ENCODE peak calls at places on chromosomes 4 and X, in nine cellular contexts. J, C, X, B, S, G, V, H and P are unnamed samples.

GRCh38 chr4:56356650-56357049 is 30.6 kb downstream of the AASDH start:
- DNase-seq in J (no peak), C (no peak), X (no peak), B (no peak), S (no peak), G (no peak), V (no peak), H (no peak), P (no peak)

GRCh38 chrX:123846598-123847038 is 13.2 kb upstream of the XIAP start:
- DNase-seq in J (no peak), C (no peak), X (peak; percentile 54), B (no peak), S (peak; percentile 84), G (no peak), V (no peak), H (no peak), P (no peak)

GRCh38 chr4:182584016-182584415 is 333.2 kb downstream of the DCTD start:
- DNase-seq in J (no peak), C (no peak), X (no peak), B (no peak), S (no peak), G (no peak), V (no peak), H (no peak), P (no peak)

GRCh38 chr4:105594094-105595010 is 41.9 kb downstream of the ARHGEF38 start:
- DNase-seq in J (no peak), C (no peak), X (no peak), B (no peak), S (no peak), G (no peak), V (no peak), H (no peak), P (no peak)

GRCh38 chrX:129908636-129909035 is 2.7 kb downstream of the UTP14A start:
- DNase-seq in J (no peak), C (no peak), X (no peak), B (no peak), S (no peak), G (no peak), V (no peak), H (no peak), P (no peak)

GRCh38 chr4:141458501-141458900 is 177.9 kb upstream of the IL15 start:
- DNase-seq in J (no peak), C (no peak), X (no peak), B (no peak), S (peak; percentile 30), G (no peak), V (no peak), H (no peak), P (no peak)

GRCh38 chr4:26493461-26493860 is 3.2 kb upstream of the CCKAR start:
- DNase-seq in J (no peak), C (no peak), X (no peak), B (no peak), S (no peak), G (no peak), V (no peak), H (no peak), P (no peak)

GRCh38 chr4:187065396-187065795 is 341.7 kb upstream of the FAT1 start:
- DNase-seq in J (no peak), C (no peak), X (no peak), B (no peak), S (no peak), G (no peak), V (no peak), H (no peak), P (no peak)

GRCh38 chr4:145297556-145297955 is 117.2 kb upstream of the OTUD4 start:
- DNase-seq in J (no peak), C (no peak), X (no peak), B (no peak), S (no peak), G (no peak), V (no peak), H (no peak), P (no peak)

GRCh38 chr4:90245837-90246236 is 118.6 kb downstream of the CCSER1 start:
- DNase-seq in J (no peak), C (no peak), X (peak; percentile 30), B (no peak), S (no peak), G (no peak), V (no peak), H (no peak), P (no peak)

GRCh38 chrX:133916984-133917722 is 68.2 kb downstream of the GPC3 start:
- DNase-seq in J (no peak), C (no peak), X (no peak), B (no peak), S (no peak), G (no peak), V (no peak), H (no peak), P (no peak)

GRCh38 chr4:155353923-155354540 is 22.7 kb downstream of the MAP9 start:
- DNase-seq in J (no peak), C (no peak), X (peak; percentile 65), B (no peak), S (peak; percentile 25), G (peak; percentile 8), V (peak; percentile 10), H (no peak), P (peak; percentile 25)

GRCh38 chr4:105182211-105182610 is 35.5 kb downstream of the TET2 start:
- DNase-seq in J (no peak), C (no peak), X (no peak), B (no peak), S (no peak), G (no peak), V (no peak), H (no peak), P (no peak)

GRCh38 chr4:114281561-114281960 is 302.1 kb upstream of the ARSJ start:
- DNase-seq in J (no peak), C (peak; percentile 10), X (no peak), B (no peak), S (peak; percentile 83), G (no peak), V (no peak), H (no peak), P (no peak)

GRCh38 chr4:46955601-46956000 is 37.8 kb downstream of the GABRA4 start:
- DNase-seq in J (no peak), C (no peak), X (no peak), B (no peak), S (no peak), G (no peak), V (no peak), H (no peak), P (no peak)

GRCh38 chr4:1012031-1012739 is 759 bp downstream of the FGFRL1 start:
- DNase-seq in J (no peak), C (no peak), X (no peak), B (peak; percentile 26), S (peak; percentile 39), G (no peak), V (no peak), H (no peak), P (no peak)

GRCh38 chrX:9942086-9942485 is 25.1 kb upstream of the CLDN34 start:
- DNase-seq in J (no peak), C (no peak), X (no peak), B (peak; percentile 7), S (no peak), G (no peak), V (peak; percentile 25), H (peak; percentile 79), P (no peak)

GRCh38 chr4:101114936-101115372 is 232.4 kb downstream of the PPP3CA start:
- DNase-seq in J (no peak), C (no peak), X (peak; percentile 96), B (no peak), S (no peak), G (no peak), V (no peak), H (no peak), P (peak; percentile 7)

GRCh38 chr4:174388744-174389143 is 105.0 kb downstream of the CEP44 start:
- DNase-seq in J (no peak), C (no peak), X (no peak), B (no peak), S (no peak), G (no peak), V (no peak), H (no peak), P (no peak)

GRCh38 chr4:187814737-187815465 is 180.7 kb upstream of the ZFP42 start:
- DNase-seq in J (no peak), C (no peak), X (no peak), B (no peak), S (peak; percentile 14), G (no peak), V (no peak), H (no peak), P (no peak)

GRCh38 chr4:69440312-69440711 is 55.4 kb downstream of the UGT2B4 start:
- DNase-seq in J (no peak), C (no peak), X (no peak), B (no peak), S (no peak), G (no peak), V (no peak), H (no peak), P (no peak)

GRCh38 chr4:28558871-28559270 is 1698.2 kb downstream of the STIM2 start:
- DNase-seq in J (no peak), C (no peak), X (no peak), B (no peak), S (no peak), G (no peak), V (no peak), H (no peak), P (no peak)

GRCh38 chr4:147820975-147821374 is 89.1 kb downstream of the ARHGAP10 start:
- DNase-seq in J (no peak), C (no peak), X (no peak), B (no peak), S (no peak), G (no peak), V (no peak), H (no peak), P (no peak)

GRCh38 chr4:108372678-108373077 is 203.9 kb upstream of the LEF1 start:
- DNase-seq in J (no peak), C (no peak), X (no peak), B (no peak), S (no peak), G (no peak), V (no peak), H (no peak), P (no peak)

GRCh38 chr4:61773655-61774245 is 573.6 kb downstream of the ADGRL3 start:
- DNase-seq in J (no peak), C (no peak), X (no peak), B (no peak), S (no peak), G (no peak), V (no peak), H (no peak), P (no peak)

GRCh38 chr4:165621983-165622382 is 243.2 kb downstream of the CPE start:
- DNase-seq in J (no peak), C (no peak), X (no peak), B (no peak), S (no peak), G (no peak), V (no peak), H (no peak), P (no peak)

GRCh38 chr4:38237139-38237538 is 276.9 kb downstream of the PTTG2 start:
- DNase-seq in J (peak; percentile 47), C (peak; percentile 32), X (no peak), B (no peak), S (peak; percentile 72), G (no peak), V (no peak), H (no peak), P (no peak)

GRCh38 chr4:5371415-5372190 is 320.3 kb downstream of the STK32B start:
- DNase-seq in J (no peak), C (no peak), X (no peak), B (no peak), S (peak; percentile 94), G (no peak), V (no peak), H (no peak), P (no peak)

GRCh38 chr4:41212221-41213203 is 1.8 kb downstream of the APBB2 start:
- DNase-seq in J (peak; percentile 31), C (peak; percentile 52), X (peak; percentile 60), B (no peak), S (peak; percentile 80), G (peak; percentile 65), V (no peak), H (no peak), P (no peak)

GRCh38 chrX:30748337-30748960 is 95.2 kb downstream of the GK start:
- DNase-seq in J (no peak), C (no peak), X (no peak), B (no peak), S (no peak), G (no peak), V (no peak), H (no peak), P (no peak)

GRCh38 chrX:72020204-72020603 is 109.6 kb downstream of the NHSL2 start:
- DNase-seq in J (no peak), C (no peak), X (no peak), B (no peak), S (no peak), G (no peak), V (no peak), H (no peak), P (no peak)